ENCODE peak calls at places on chromosomes 16 and 17, in seven cellular contexts. Y is Panc1, W is upper lobe of left lung, K is GM12878, M is HepG2, B is HCT116, N is K562. Q is an unnamed sample.

GRCh38 chr16:84505249-84506156 is 1.0 kb upstream of the MEAK7 start:
- ATAC-seq in M (no peak), B (no peak), W (no peak), Y (no peak), N (no peak), K (peak; percentile 2), Q (no peak)

GRCh38 chr17:14080847-14081251 is 11.5 kb downstream of the COX10 start:
- ATAC-seq in Y (no peak), N (no peak), B (no peak), M (no peak), K (no peak), W (no peak), Q (no peak)

GRCh38 chr17:36629970-36630369 is 28.6 kb downstream of the MRM1 start:
- ATAC-seq in Y (no peak), K (no peak), N (no peak), M (peak; percentile 28), W (no peak), B (no peak), Q (no peak)

GRCh38 chr16:89922477-89922883 is 662 bp upstream of the TUBB3 start:
- ATAC-seq in M (peak; percentile 14), Y (peak; percentile 23), K (no peak), B (peak; percentile 33), W (peak; percentile 31), N (peak; percentile 47), Q (peak; percentile 37)

GRCh38 chr16:85207357-85207921 is 95.2 kb upstream of the CIBAR2 start:
- ATAC-seq in K (no peak), M (peak; percentile 20), B (no peak), N (no peak), Y (peak; percentile 38), W (no peak), Q (no peak)

GRCh38 chr17:39761861-39762496 is 24.2 kb downstream of the GRB7 start:
- ATAC-seq in N (no peak), W (no peak), B (no peak), Y (no peak), M (no peak), K (no peak), Q (no peak)

GRCh38 chr17:21003007-21003621 is 39.7 kb downstream of the USP22 start:
- ATAC-seq in N (no peak), M (no peak), B (no peak), K (no peak), Y (no peak), W (no peak), Q (no peak)

GRCh38 chr17:67200727-67201301 is 44.2 kb downstream of the HELZ start:
- ATAC-seq in M (peak; percentile 97), Y (peak; percentile 69), K (peak; percentile 67), B (peak; percentile 99), N (peak; percentile 80), W (no peak), Q (no peak)

GRCh38 chr16:88681084-88681680 is 5.1 kb downstream of the SNAI3 start:
- ATAC-seq in W (no peak), K (peak; percentile 75), M (peak; percentile 67), Y (peak; percentile 68), N (peak; percentile 77), B (peak; percentile 74), Q (no peak)

GRCh38 chr17:27573548-27573947 is 57.4 kb upstream of the LGALS9 start:
- ATAC-seq in N (no peak), K (no peak), M (no peak), W (no peak), Y (no peak), B (no peak), Q (no peak)

GRCh38 chr17:27572665-27573064 is 58.3 kb upstream of the LGALS9 start:
- ATAC-seq in B (no peak), K (no peak), Y (no peak), W (no peak), N (no peak), M (no peak), Q (no peak)

GRCh38 chr17:27570578-27570914 is 60.4 kb upstream of the LGALS9 start:
- ATAC-seq in B (no peak), Y (no peak), W (no peak), N (no peak), K (no peak), M (peak; percentile 77), Q (no peak)

GRCh38 chr17:27569884-27570577 is 61.0 kb upstream of the LGALS9 start:
- ATAC-seq in Y (no peak), W (no peak), B (no peak), M (peak; percentile 87), K (no peak), N (peak; percentile 66), Q (no peak)

DNA sequence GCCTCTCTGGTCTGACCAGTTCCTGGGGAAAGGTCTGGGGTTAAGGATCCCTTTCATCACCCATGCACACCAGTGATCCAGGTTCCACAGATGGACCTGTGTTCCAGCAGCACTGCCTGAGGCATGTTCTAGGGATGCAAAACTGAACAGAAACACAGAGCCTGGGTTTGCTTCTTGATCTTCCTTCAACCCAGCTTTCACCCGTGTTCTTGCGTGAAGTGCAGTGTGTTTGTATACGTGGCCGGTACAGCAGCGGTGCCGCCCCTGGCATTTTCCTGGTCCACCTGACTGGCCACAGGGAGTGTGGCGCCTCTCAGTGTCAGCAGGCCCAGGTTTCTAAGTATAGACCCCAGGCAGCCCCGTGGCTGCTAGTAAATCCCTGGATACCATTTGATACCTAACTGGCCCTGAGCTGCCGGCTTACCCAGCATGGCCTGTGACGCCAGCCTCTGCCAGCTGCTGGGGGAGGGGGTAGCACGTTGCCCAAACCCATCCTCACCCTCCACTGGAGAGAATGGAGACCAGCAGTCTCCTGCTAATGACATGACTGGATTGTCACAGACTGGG is 59.3 kb upstream of the LGALS9 start:
- ATAC-seq in K (no peak), W (no peak), B (no peak), M (no peak), Y (no peak), N (no peak), Q (no peak)
- H3K4me1 ChIP-seq in K (no peaks in the 10 kb centered on the region), W (peaks cover 49% of the 10 kb centered on the region), B (peaks cover 42% of the 10 kb centered on the region), M (peaks cover 71% of the 10 kb centered on the region), Y (peaks cover 5% of the 10 kb centered on the region), N (peaks cover 67% of the 10 kb centered on the region), Q (peaks cover 27% of the 10 kb centered on the region)

GRCh38 chr17:64535357-64535756 is 28.6 kb downstream of the CEP95 start:
- ATAC-seq in K (no peak), W (no peak), B (no peak), M (no peak), N (no peak), Y (no peak), Q (no peak)

GRCh38 chr17:64532409-64532808 is 25.6 kb downstream of the CEP95 start:
- ATAC-seq in Y (no peak), N (no peak), W (no peak), B (no peak), M (no peak), K (no peak), Q (no peak)

GRCh38 chr17:64531955-64532371 is 25.2 kb downstream of the CEP95 start:
- ATAC-seq in B (no peak), N (no peak), Y (no peak), W (peak; percentile 57), M (no peak), K (no peak), Q (no peak)

GRCh38 chr17:64534187-64534586 is 27.4 kb downstream of the CEP95 start:
- ATAC-seq in K (peak; percentile 57), Y (no peak), M (peak; percentile 17), N (peak; percentile 4), W (no peak), B (peak; percentile 73), Q (no peak)

GRCh38 chr17:64533784-64534183 is 27.0 kb downstream of the CEP95 start:
- ATAC-seq in Y (no peak), N (peak; percentile 37), K (no peak), M (no peak), B (no peak), W (no peak), Q (no peak)
- TF ChIP-seq POLR2AphosphoS5 in Y (no peak), N (no peak), K (no peak), M (no peak), B (no peak), W (no peak), Q (no peak)

GRCh38 chr17:28705074-28705659 is 6.5 kb downstream of the PROCA1 start:
- ATAC-seq in N (no peak), W (no peak), M (no peak), Y (peak; percentile 19), B (no peak), K (no peak), Q (no peak)

GRCh38 chr17:28707339-28707720 is 4.4 kb downstream of the PROCA1 start:
- ATAC-seq in B (no peak), Y (no peak), M (no peak), N (no peak), K (no peak), W (no peak), Q (no peak)

GRCh38 chr17:28706471-28707338 is 5.0 kb downstream of the PROCA1 start:
- ATAC-seq in M (no peak), B (no peak), N (no peak), K (no peak), Y (no peak), W (no peak), Q (no peak)

GRCh38 chr17:28704219-28704858 is 7.3 kb downstream of the PROCA1 start:
- ATAC-seq in W (no peak), Y (peak; percentile 3), K (no peak), B (no peak), N (no peak), M (no peak), Q (no peak)

DNA sequence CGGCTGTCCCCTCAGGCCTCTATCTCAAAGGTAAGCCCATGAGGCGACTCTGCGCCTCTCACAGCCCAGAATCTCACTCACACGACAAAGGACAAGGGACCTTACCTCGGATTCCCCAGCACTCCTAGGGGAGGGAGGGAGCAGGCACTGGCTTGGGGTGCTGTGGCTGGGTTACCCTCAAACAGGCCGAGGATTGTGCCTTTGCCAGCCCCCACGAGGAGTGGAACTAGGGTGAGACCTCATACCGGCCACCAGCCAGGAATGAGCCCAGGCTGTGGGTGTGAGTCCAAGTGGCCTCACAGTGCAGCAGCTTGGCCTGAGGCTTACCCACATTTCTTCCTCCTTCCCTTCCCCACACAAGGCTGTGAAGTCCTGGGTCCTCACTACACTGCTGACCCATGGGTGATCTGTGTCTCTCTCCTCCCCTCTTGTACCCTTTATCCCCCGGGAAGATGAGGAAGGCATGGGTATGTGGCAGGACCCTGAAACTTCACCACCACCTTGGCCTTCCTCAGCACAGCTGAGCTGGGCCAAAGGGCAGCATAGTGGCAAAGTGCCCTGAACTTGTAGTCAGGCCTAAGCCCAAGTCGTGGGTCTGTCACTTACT is 5.9 kb downstream of the PROCA1 start:
- ATAC-seq in W (no peak), M (no peak), Y (peak; percentile 5), N (no peak), B (no peak), K (no peak), Q (no peak)
- H3K9me3 ChIP-seq in W (no peaks in the 10 kb centered on the region), M (no peaks in the 10 kb centered on the region), Y (no peaks in the 10 kb centered on the region), N (peaks cover 2% of the 10 kb centered on the region), B (no peaks in the 10 kb centered on the region), K (no peaks in the 10 kb centered on the region), Q (no peaks in the 10 kb centered on the region)

GRCh38 chr16:17386229-17386628 is 84.5 kb downstream of the XYLT1 start:
- ATAC-seq in K (no peak), W (no peak), Y (no peak), M (no peak), B (no peak), N (no peak), Q (no peak)

GRCh38 chr16:17392127-17392856 is 78.5 kb downstream of the XYLT1 start:
- ATAC-seq in W (no peak), Y (no peak), M (no peak), B (no peak), N (no peak), K (no peak), Q (no peak)

GRCh38 chr16:17391715-17392114 is 79.0 kb downstream of the XYLT1 start:
- ATAC-seq in K (no peak), M (no peak), W (no peak), N (no peak), Y (no peak), B (no peak), Q (no peak)

GRCh38 chr16:17387226-17387625 is 83.5 kb downstream of the XYLT1 start:
- ATAC-seq in Y (no peak), B (no peak), W (no peak), M (no peak), N (no peak), K (no peak), Q (no peak)

GRCh38 chr16:17389392-17389791 is 81.4 kb downstream of the XYLT1 start:
- ATAC-seq in M (no peak), K (no peak), N (no peak), W (no peak), Y (no peak), B (no peak), Q (no peak)
- H3K4me1 ChIP-seq in M (no peaks in the 10 kb centered on the region), K (no peaks in the 10 kb centered on the region), N (no peaks in the 10 kb centered on the region), W (peaks cover 6% of the 10 kb centered on the region), Y (no peaks in the 10 kb centered on the region), B (no peaks in the 10 kb centered on the region), Q (peaks cover 18% of the 10 kb centered on the region)

Q was measured in gastroesophageal sphincter.